ENCODE peak calls at places on chromosomes 13 and 19, in four cellular contexts. E, U, A and G are unnamed samples.

GRCh38 chr19:27872370-27872769 is 1340.6 kb downstream of the UQCRFS1 start:
- DNase-seq in E (no peak), U (no peak), A (no peak), G (no peak)

GRCh38 chr13:94967183-94968039 is 255.1 kb upstream of the SOX21 start:
- DNase-seq in E (peak; percentile 25), U (no peak), A (peak; percentile 79), G (peak; percentile 57)

GRCh38 chr13:83907196-83907989 is 25.1 kb upstream of the SLITRK1 start:
- DNase-seq in E (no peak), U (no peak), A (no peak), G (no peak)

GRCh38 chr13:45809810-45810394 is 41.7 kb downstream of the SIAH3 start:
- DNase-seq in E (no peak), U (no peak), A (no peak), G (no peak)

GRCh38 chr19:35508129-35508528 is 5.3 kb downstream of the DMKN start:
- DNase-seq in E (no peak), U (no peak), A (no peak), G (no peak)

GRCh38 chr13:111116830-111117229 is 1.7 kb downstream of the ARHGEF7 start:
- DNase-seq in E (no peak), U (no peak), A (no peak), G (no peak)

GRCh38 chr13:44685641-44686040 is 109.5 kb upstream of the TSC22D1 start:
- DNase-seq in E (no peak), U (no peak), A (no peak), G (no peak)

GRCh38 chr19:55882626-55883025 is 46.3 kb downstream of the NLRP4 start:
- DNase-seq in E (no peak), U (no peak), A (no peak), G (no peak)

GRCh38 chr19:41327499-41328156 is 17.7 kb downstream of the CCDC97 start:
- DNase-seq in E (no peak), U (no peak), A (peak; percentile 44), G (peak; percentile 40)

GRCh38 chr19:1098177-1099051 is 3.2 kb upstream of the POLR2E start:
- DNase-seq in E (no peak), U (no peak), A (no peak), G (no peak)

GRCh38 chr19:33546656-33547055 is 25.1 kb upstream of the PEPD start:
- DNase-seq in E (no peak), U (no peak), A (no peak), G (no peak)

GRCh38 chr19:952049-952679 is 26.3 kb downstream of the ARID3A start:
- DNase-seq in E (no peak), U (no peak), A (no peak), G (no peak)

GRCh38 chr19:35098413-35099049 is 17.1 kb upstream of the FXYD3 start:
- DNase-seq in E (no peak), U (no peak), A (no peak), G (no peak)

GRCh38 chr13:46389985-46390384 is 2.9 kb upstream of the RUBCNL start:
- DNase-seq in E (no peak), U (peak; percentile 79), A (no peak), G (no peak)

GRCh38 chr19:2638417-2638940 is 64.0 kb downstream of the GNG7 start:
- DNase-seq in E (no peak), U (no peak), A (no peak), G (no peak)

GRCh38 chr13:94251801-94252200 is 227.7 kb downstream of the DCT start:
- DNase-seq in E (no peak), U (no peak), A (no peak), G (no peak)

GRCh38 chr19:2603320-2603719 is 99.2 kb downstream of the GNG7 start:
- DNase-seq in E (no peak), U (no peak), A (no peak), G (peak; percentile 57)

GRCh38 chr19:49685845-49686332 is 3.5 kb upstream of the ADM5 start:
- DNase-seq in E (no peak), U (no peak), A (no peak), G (no peak)

GRCh38 chr13:99085139-99085845 is 107.4 kb upstream of the DOCK9 start:
- DNase-seq in E (no peak), U (no peak), A (no peak), G (peak; percentile 30)
- TF ChIP-seq USF1 in E (no peak), U (no peak), A (no peak), G (no peak)

DNA sequence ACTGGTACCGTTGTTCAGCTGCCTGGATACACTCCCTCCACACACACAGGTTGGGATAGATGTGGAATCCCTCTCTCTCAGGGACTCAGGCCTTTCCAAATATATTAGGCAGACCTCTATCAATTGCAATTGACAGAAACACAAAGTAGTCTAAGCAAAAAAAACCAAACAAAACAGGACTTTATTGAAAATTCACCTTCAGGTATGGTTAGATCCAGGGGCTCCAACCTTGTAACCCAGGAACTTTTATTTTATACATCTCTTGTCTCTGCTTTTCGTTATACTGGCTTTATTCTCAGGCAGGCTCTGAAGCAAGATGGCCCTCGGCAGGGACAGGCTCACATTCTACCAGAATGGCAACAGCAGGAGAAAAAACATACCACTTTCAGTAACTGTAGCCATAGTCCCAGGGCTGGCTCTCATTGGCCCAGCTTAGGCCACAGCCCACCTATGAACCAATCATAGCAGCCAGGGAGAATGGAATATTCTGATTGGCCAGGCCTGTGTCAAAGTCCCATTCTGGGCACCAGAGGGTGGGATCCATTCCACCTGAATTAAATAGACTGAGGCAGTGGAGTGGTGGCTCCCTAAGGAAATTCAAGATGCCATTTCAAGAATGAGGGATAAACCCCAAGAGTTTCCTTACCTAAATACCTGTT is 13.1 kb upstream of the CEACAM19 start:
- DNase-seq in E (peak; percentile 46), U (no peak), A (no peak), G (no peak)
- TF ChIP-seq USF1 in E (no peak), U (no peak), A (no peak), G (no peak)

DNA sequence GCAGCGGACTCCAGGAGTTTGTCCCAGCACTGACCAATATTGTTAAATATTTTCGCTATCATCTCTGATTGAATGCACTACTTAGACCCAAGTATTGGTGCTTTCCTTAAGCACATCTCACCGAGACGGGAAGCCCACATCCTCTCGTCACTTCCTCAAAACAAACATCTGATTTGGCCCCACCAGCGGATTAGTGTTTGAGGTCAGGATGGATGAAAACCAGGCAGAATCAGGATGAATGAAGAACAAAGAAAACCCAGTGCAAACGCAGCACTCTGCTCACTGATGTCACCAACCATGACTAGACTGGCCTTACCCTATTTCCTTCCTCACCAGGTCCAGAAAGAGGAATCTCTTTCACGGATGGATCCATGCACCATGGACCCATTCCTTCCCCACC is 6.0 kb downstream of the PLAUR start:
- DNase-seq in E (no peak), U (peak; percentile 35), A (no peak), G (no peak)
- TF ChIP-seq USF1 in E (no peak), U (no peak), A (no peak), G (no peak)

GRCh38 chr13:51745236-51745635 is 58.7 kb downstream of the DHRS12 start:
- DNase-seq in E (no peak), U (no peak), A (no peak), G (no peak)
- TF ChIP-seq USF1 in E (no peak), U (no peak), A (no peak), G (no peak)

GRCh38 chr13:66855110-66855509 is 375.0 kb downstream of the PCDH9 start:
- DNase-seq in E (no peak), U (no peak), A (no peak), G (no peak)
- TF ChIP-seq USF1 in E (no peak), U (no peak), A (no peak), G (no peak)

GRCh38 chr19:13066933-13067831 is 35.5 kb downstream of the LYL1 start:
- DNase-seq in E (no peak), U (no peak), A (no peak), G (no peak)

GRCh38 chr19:13069415-13070369 is 33.0 kb downstream of the LYL1 start:
- DNase-seq in E (peak; percentile 92), U (no peak), A (peak; percentile 76), G (no peak)

GRCh38 chr19:13066231-13066630 is 36.4 kb downstream of the LYL1 start:
- DNase-seq in E (no peak), U (no peak), A (no peak), G (no peak)

GRCh38 chr19:13070425-13071140 is 32.1 kb downstream of the LYL1 start:
- DNase-seq in E (no peak), U (no peak), A (no peak), G (no peak)

GRCh38 chr19:13068064-13068807 is 34.4 kb downstream of the LYL1 start:
- DNase-seq in E (peak; percentile 31), U (no peak), A (no peak), G (no peak)
- TF ChIP-seq USF1 in E (peak; percentile 22), U (no peak), A (no peak), G (no peak)

DNA sequence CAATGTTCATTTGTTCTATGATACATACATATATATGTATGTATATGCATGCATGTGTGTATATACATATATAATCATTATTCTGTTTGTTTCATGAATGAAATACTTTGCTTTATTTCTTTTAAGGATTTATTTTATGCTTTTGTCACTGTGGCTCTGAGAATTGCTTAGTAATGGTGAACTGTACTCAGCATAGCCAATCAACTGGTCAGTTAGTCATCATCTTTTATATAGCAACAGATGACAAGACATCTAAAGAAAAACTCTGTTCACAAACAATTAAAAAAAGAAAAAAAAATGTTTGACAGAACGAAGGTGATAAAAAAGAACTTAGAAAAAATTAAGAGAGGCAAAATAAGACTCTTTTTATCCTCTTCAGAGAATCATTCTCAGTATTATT is 1440.3 kb downstream of the PCDH9 start:
- DNase-seq in E (no peak), U (no peak), A (no peak), G (no peak)
- TF ChIP-seq USF1 in E (no peak), U (no peak), A (no peak), G (no peak)

GRCh38 chr19:57099199-57099661 is 20.6 kb upstream of the USP29 start:
- DNase-seq in E (peak; percentile 69), U (no peak), A (peak; percentile 87), G (peak; percentile 84)
- TF ChIP-seq USF1 in E (no peak), U (no peak), A (no peak), G (no peak)

GRCh38 chr19:30450101-30450500 is 77.9 kb downstream of the ZNF536 start:
- DNase-seq in E (no peak), U (no peak), A (peak; percentile 84), G (peak; percentile 46)
- TF ChIP-seq USF1 in E (no peak), U (no peak), A (no peak), G (no peak)

GRCh38 chr13:70162141-70162540 is 53.9 kb upstream of the KLHL1 start:
- DNase-seq in E (no peak), U (no peak), A (no peak), G (no peak)
- TF ChIP-seq USF1 in E (no peak), U (no peak), A (no peak), G (no peak)